ENCODE peak calls at places on chromosomes 1 and 21, in five cellular contexts. Y is HFF-Myc, F is upper lobe of right lung, S is HCEC 1CT, O is K562. M is an unnamed sample.

GRCh38 chr1:229349463-229350385 is 6.9 kb upstream of the CCSAP start:
- DNase-seq in Y (no peak), F (no peak), S (no peak), O (peak), M (no peak)

GRCh38 chr21:45988366-45989347 is 7.1 kb downstream of the COL6A1 start:
- DNase-seq in Y (no peak), F (peak), S (no peak), O (no peak), M (no peak)

GRCh38 chr1:202281316-202282016 is 60.3 kb downstream of the UBE2T start:
- DNase-seq in Y (no peak), F (no peak), S (peak), O (no peak), M (no peak)

GRCh38 chr1:54465351-54465811 is 59.2 kb upstream of the SSBP3 start:
- DNase-seq in Y (no peak), F (peak), S (no peak), O (no peak), M (no peak)

GRCh38 chr1:229238674-229239415 is 32.1 kb upstream of the RAB4A start:
- DNase-seq in Y (no peak), F (no peak), S (no peak), O (no peak), M (no peak)

GRCh38 chr1:162236201-162236600 is 140.5 kb downstream of the SPATA46 start:
- DNase-seq in Y (no peak), F (no peak), S (no peak), O (no peak), M (no peak)

GRCh38 chr21:44285547-44285992 is at the start of gene AIRE:
- DNase-seq in Y (no peak), F (no peak), S (peak), O (no peak), M (no peak)

GRCh38 chr1:160675641-160676410 is 29.0 kb upstream of the SLAMF1 start:
- DNase-seq in Y (peak), F (peak), S (peak), O (peak), M (peak)

GRCh38 chr1:232369451-232369850 is 260.5 kb downstream of the SIPA1L2 start:
- DNase-seq in Y (no peak), F (no peak), S (no peak), O (no peak), M (no peak)

GRCh38 chr1:56473582-56474270 is 105.6 kb downstream of the PLPP3 start:
- DNase-seq in Y (no peak), F (no peak), S (no peak), O (no peak), M (no peak)

GRCh38 chr1:184493987-184494388 is 107.2 kb downstream of the C1orf21 start:
- DNase-seq in Y (no peak), F (no peak), S (no peak), O (no peak), M (no peak)

GRCh38 chr1:176379626-176380339 is 83.2 kb upstream of the PAPPA2 start:
- DNase-seq in Y (no peak), F (no peak), S (peak), O (peak), M (no peak)

GRCh38 chr1:2481885-2482284 is 5.8 kb downstream of the PLCH2 start:
- DNase-seq in Y (no peak), F (no peak), S (no peak), O (no peak), M (no peak)

GRCh38 chr21:22319435-22319834 is 1321.2 kb downstream of the NCAM2 start:
- DNase-seq in Y (no peak), F (no peak), S (no peak), O (no peak), M (no peak)

GRCh38 chr1:239126881-239127280 is 259.5 kb upstream of the CHRM3 start:
- DNase-seq in Y (no peak), F (no peak), S (no peak), O (no peak), M (no peak)